ENCODE peak calls at places on chromosomes 4 and X, in eight cellular contexts. V is MCF 10A; T is NCI-H1436; U is RPMI8226; D is stimulated activated CD8-positive, alpha-beta memory T cell treated with anti-CD3 and anti-CD28 coated beads, Interleukin-12 subunit alpha, Interleukin-12 subunit beta, amount 100 ng/mL, for 1 hour; E is brain microvascular endothelial cell; I is right cardiac atrium; L is CD8-positive, alpha-beta T cell. G is an unnamed sample.

GRCh38 chr4:151315212-151315886 is 10.1 kb downstream of the SH3D19 start:
- DNase-seq in V (peak), T (no peak), U (no peak), D (no peak), E (no peak), I (no peak), L (no peak), G (no peak)

GRCh38 chrX:102934624-102935023 is 2.4 kb upstream of the RAB40AL start:
- DNase-seq in V (peak), T (peak), U (peak), D (no peak), E (peak), I (no peak), L (no peak), G (peak)

GRCh38 chr4:104615926-104616325 is 121.2 kb upstream of the CXXC4 start:
- DNase-seq in V (no peak), T (no peak), U (no peak), D (no peak), E (no peak), I (no peak), L (no peak), G (no peak)

GRCh38 chr4:3073158-3074077 is 920 bp downstream of the HTT-AS start:
- DNase-seq in V (no peak), T (no peak), U (no peak), D (no peak), E (no peak), I (peak), L (no peak), G (peak)

GRCh38 chrX:2984342-2984741 is 22.0 kb upstream of the ARSH start:
- DNase-seq in V (no peak), T (no peak), U (no peak), D (no peak), E (no peak), I (no peak), L (no peak), G (no peak)

GRCh38 chrX:150362599-150363481 is at the start of gene MAMLD1:
- DNase-seq in V (peak), T (no peak), U (peak), D (no peak), E (peak), I (peak), L (peak), G (peak)

GRCh38 chr4:164440196-164440595 is 313.7 kb upstream of the SMIM31 start:
- DNase-seq in V (peak), T (no peak), U (no peak), D (no peak), E (peak), I (no peak), L (no peak), G (no peak)

GRCh38 chr4:173485164-173485563 is 44.9 kb downstream of the HAND2 start:
- DNase-seq in V (no peak), T (no peak), U (no peak), D (no peak), E (no peak), I (no peak), L (no peak), G (peak)

GRCh38 chrX:107102980-107103379 is 15.6 kb downstream of the RBM41 start:
- DNase-seq in V (peak), T (no peak), U (no peak), D (no peak), E (no peak), I (no peak), L (no peak), G (peak)

GRCh38 chrX:74250574-74250973 is 53.4 kb upstream of the ZCCHC13 start:
- DNase-seq in V (no peak), T (no peak), U (no peak), D (no peak), E (no peak), I (no peak), L (no peak), G (no peak)

GRCh38 chr4:76293705-76294274 is 12.7 kb upstream of the STBD1 start:
- DNase-seq in V (no peak), T (no peak), U (no peak), D (no peak), E (no peak), I (peak), L (no peak), G (no peak)

GRCh38 chr4:173821031-173821430 is 291.0 kb upstream of the HAND2 start:
- DNase-seq in V (no peak), T (no peak), U (no peak), D (no peak), E (no peak), I (no peak), L (no peak), G (no peak)

GRCh38 chr4:97144199-97144598 is 999.1 kb downstream of the STPG2 start:
- DNase-seq in V (no peak), T (no peak), U (no peak), D (no peak), E (no peak), I (no peak), L (no peak), G (no peak)

G was measured in KBM-7.